ENCODE peak calls at places on chromosomes 16 and 17, in nine cellular contexts. One of them, this sample, is unnamed.
A peak's percentile ranks its signal among the peaks of the same experiment; 100 is the strongest.

GRCh38 chr16:54931041-54931756 is 534 bp downstream of the IRX5 start:
- DNase-seq in OCI-LY7: no peak
- DNase-seq in CD8-positive, alpha-beta T cell: no peak
- DNase-seq in right atrium auricular region: no peak
- DNase-seq in fibroblast of lung: peak; percentile 53
- DNase-seq in brain microvascular endothelial cell: no peak
- DNase-seq in mucosa of descending colon: peak; percentile 21
- DNase-seq in Peyer's patch: no peak
- DNase-seq in neural progenitor cell: peak; percentile 79
- DNase-seq in this sample: no peak

GRCh38 chr17:29158515-29159275 is 21.5 kb downstream of the MYO18A start:
- DNase-seq in OCI-LY7: no peak
- DNase-seq in CD8-positive, alpha-beta T cell: no peak
- DNase-seq in right atrium auricular region: no peak
- DNase-seq in fibroblast of lung: peak; percentile 88
- DNase-seq in brain microvascular endothelial cell: peak; percentile 56
- DNase-seq in mucosa of descending colon: no peak
- DNase-seq in Peyer's patch: no peak
- DNase-seq in neural progenitor cell: no peak
- DNase-seq in this sample: no peak

GRCh38 chr17:58525239-58525638 is 10.8 kb upstream of the MTMR4 start:
- DNase-seq in OCI-LY7: no peak
- DNase-seq in CD8-positive, alpha-beta T cell: no peak
- DNase-seq in right atrium auricular region: peak; percentile 80
- DNase-seq in fibroblast of lung: peak; percentile 90
- DNase-seq in brain microvascular endothelial cell: peak; percentile 70
- DNase-seq in mucosa of descending colon: no peak
- DNase-seq in Peyer's patch: no peak
- DNase-seq in neural progenitor cell: no peak
- DNase-seq in this sample: peak; percentile 76

GRCh38 chr17:80183581-80184422 is 14.0 kb downstream of the CARD14 start:
- DNase-seq in OCI-LY7: no peak
- DNase-seq in CD8-positive, alpha-beta T cell: no peak
- DNase-seq in right atrium auricular region: no peak
- DNase-seq in fibroblast of lung: no peak
- DNase-seq in brain microvascular endothelial cell: no peak
- DNase-seq in mucosa of descending colon: no peak
- DNase-seq in Peyer's patch: no peak
- DNase-seq in neural progenitor cell: no peak
- DNase-seq in this sample: no peak

GRCh38 chr16:19410435-19411153 is 7.1 kb upstream of the TMC5 start:
- DNase-seq in OCI-LY7: no peak
- DNase-seq in CD8-positive, alpha-beta T cell: no peak
- DNase-seq in right atrium auricular region: no peak
- DNase-seq in fibroblast of lung: no peak
- DNase-seq in brain microvascular endothelial cell: no peak
- DNase-seq in mucosa of descending colon: peak; percentile 72
- DNase-seq in Peyer's patch: peak; percentile 85
- DNase-seq in neural progenitor cell: peak; percentile 82
- DNase-seq in this sample: no peak

GRCh38 chr16:73197598-73197997 is 149.7 kb upstream of the ZFHX3 start:
- DNase-seq in OCI-LY7: no peak
- DNase-seq in CD8-positive, alpha-beta T cell: no peak
- DNase-seq in right atrium auricular region: no peak
- DNase-seq in fibroblast of lung: no peak
- DNase-seq in brain microvascular endothelial cell: no peak
- DNase-seq in mucosa of descending colon: peak; percentile 63
- DNase-seq in Peyer's patch: no peak
- DNase-seq in neural progenitor cell: no peak
- DNase-seq in this sample: no peak

GRCh38 chr16:20938426-20938825 is 37.9 kb downstream of the LYRM1 start:
- DNase-seq in OCI-LY7: no peak
- DNase-seq in CD8-positive, alpha-beta T cell: no peak
- DNase-seq in right atrium auricular region: no peak
- DNase-seq in fibroblast of lung: peak; percentile 53
- DNase-seq in brain microvascular endothelial cell: no peak
- DNase-seq in mucosa of descending colon: no peak
- DNase-seq in Peyer's patch: no peak
- DNase-seq in neural progenitor cell: no peak
- DNase-seq in this sample: no peak

GRCh38 chr17:27158390-27158789 is 135.5 kb upstream of the WSB1 start:
- DNase-seq in OCI-LY7: no peak
- DNase-seq in CD8-positive, alpha-beta T cell: no peak
- DNase-seq in right atrium auricular region: no peak
- DNase-seq in fibroblast of lung: no peak
- DNase-seq in brain microvascular endothelial cell: no peak
- DNase-seq in mucosa of descending colon: no peak
- DNase-seq in Peyer's patch: peak; percentile 18
- DNase-seq in neural progenitor cell: no peak
- DNase-seq in this sample: no peak

GRCh38 chr16:79008869-79009179 is 591.7 kb downstream of the MAF start:
- DNase-seq in OCI-LY7: no peak
- DNase-seq in CD8-positive, alpha-beta T cell: no peak
- DNase-seq in right atrium auricular region: no peak
- DNase-seq in fibroblast of lung: no peak
- DNase-seq in brain microvascular endothelial cell: no peak
- DNase-seq in mucosa of descending colon: no peak
- DNase-seq in Peyer's patch: no peak
- DNase-seq in neural progenitor cell: no peak
- DNase-seq in this sample: no peak

GRCh38 chr16:648071-648785 is 937 bp upstream of the WDR90 start:
- DNase-seq in OCI-LY7: peak; percentile 75
- DNase-seq in CD8-positive, alpha-beta T cell: peak; percentile 37
- DNase-seq in right atrium auricular region: no peak
- DNase-seq in fibroblast of lung: no peak
- DNase-seq in brain microvascular endothelial cell: no peak
- DNase-seq in mucosa of descending colon: peak; percentile 88
- DNase-seq in Peyer's patch: peak; percentile 93
- DNase-seq in neural progenitor cell: peak; percentile 62
- DNase-seq in this sample: no peak

GRCh38 chr17:81345211-81346089 is 49.8 kb upstream of the BAHCC1 start:
- DNase-seq in OCI-LY7: peak; percentile 72
- DNase-seq in CD8-positive, alpha-beta T cell: peak; percentile 41
- DNase-seq in right atrium auricular region: peak; percentile 91
- DNase-seq in fibroblast of lung: peak; percentile 89
- DNase-seq in brain microvascular endothelial cell: peak; percentile 78
- DNase-seq in mucosa of descending colon: peak; percentile 77
- DNase-seq in Peyer's patch: peak; percentile 94
- DNase-seq in neural progenitor cell: peak; percentile 92
- DNase-seq in this sample: no peak

GRCh38 chr17:51508048-51508447 is 247.7 kb downstream of the UTP18 start:
- DNase-seq in OCI-LY7: no peak
- DNase-seq in CD8-positive, alpha-beta T cell: no peak
- DNase-seq in right atrium auricular region: no peak
- DNase-seq in fibroblast of lung: no peak
- DNase-seq in brain microvascular endothelial cell: no peak
- DNase-seq in mucosa of descending colon: no peak
- DNase-seq in Peyer's patch: no peak
- DNase-seq in neural progenitor cell: no peak
- DNase-seq in this sample: no peak

GRCh38 chr16:7843196-7843595 is 510.6 kb downstream of the RBFOX1 start:
- DNase-seq in OCI-LY7: no peak
- DNase-seq in CD8-positive, alpha-beta T cell: no peak
- DNase-seq in right atrium auricular region: no peak
- DNase-seq in fibroblast of lung: no peak
- DNase-seq in brain microvascular endothelial cell: no peak
- DNase-seq in mucosa of descending colon: no peak
- DNase-seq in Peyer's patch: no peak
- DNase-seq in neural progenitor cell: no peak
- DNase-seq in this sample: no peak

GRCh38 chr16:57258910-57259475 is 13.9 kb downstream of the ARL2BP start:
- DNase-seq in OCI-LY7: no peak
- DNase-seq in CD8-positive, alpha-beta T cell: no peak
- DNase-seq in right atrium auricular region: no peak
- DNase-seq in fibroblast of lung: no peak
- DNase-seq in brain microvascular endothelial cell: no peak
- DNase-seq in mucosa of descending colon: no peak
- DNase-seq in Peyer's patch: no peak
- DNase-seq in neural progenitor cell: no peak
- DNase-seq in this sample: no peak

GRCh38 chr16:27860091-27860490 is 203.4 kb downstream of the GSG1L start:
- DNase-seq in OCI-LY7: no peak
- DNase-seq in CD8-positive, alpha-beta T cell: no peak
- DNase-seq in right atrium auricular region: no peak
- DNase-seq in fibroblast of lung: no peak
- DNase-seq in brain microvascular endothelial cell: no peak
- DNase-seq in mucosa of descending colon: no peak
- DNase-seq in Peyer's patch: no peak
- DNase-seq in neural progenitor cell: no peak
- DNase-seq in this sample: no peak

GRCh38 chr17:49646391-49647255 is 31.3 kb downstream of the SPOP start:
- DNase-seq in OCI-LY7: no peak
- DNase-seq in CD8-positive, alpha-beta T cell: no peak
- DNase-seq in right atrium auricular region: no peak
- DNase-seq in fibroblast of lung: peak; percentile 92
- DNase-seq in brain microvascular endothelial cell: peak; percentile 83
- DNase-seq in mucosa of descending colon: no peak
- DNase-seq in Peyer's patch: no peak
- DNase-seq in neural progenitor cell: no peak
- DNase-seq in this sample: peak; percentile 26

GRCh38 chr17:75636381-75637142 is 3.3 kb downstream of the SMIM5 start:
- DNase-seq in OCI-LY7: no peak
- DNase-seq in CD8-positive, alpha-beta T cell: no peak
- DNase-seq in right atrium auricular region: no peak
- DNase-seq in fibroblast of lung: no peak
- DNase-seq in brain microvascular endothelial cell: no peak
- DNase-seq in mucosa of descending colon: peak; percentile 9
- DNase-seq in Peyer's patch: no peak
- DNase-seq in neural progenitor cell: peak; percentile 15
- DNase-seq in this sample: no peak

GRCh38 chr17:45222273-45222993 is 748 bp downstream of the FMNL1 start:
- DNase-seq in OCI-LY7: peak; percentile 62
- DNase-seq in CD8-positive, alpha-beta T cell: peak; percentile 73
- DNase-seq in right atrium auricular region: no peak
- DNase-seq in fibroblast of lung: no peak
- DNase-seq in brain microvascular endothelial cell: no peak
- DNase-seq in mucosa of descending colon: no peak
- DNase-seq in Peyer's patch: no peak
- DNase-seq in neural progenitor cell: peak; percentile 30
- DNase-seq in this sample: no peak
- H3K4me3 ChIP-seq in OCI-LY7: peak overlapping the region; percentile 96
- H3K4me3 ChIP-seq in CD8-positive, alpha-beta T cell: peak overlapping the region; percentile 84
- H3K4me3 ChIP-seq in right atrium auricular region: peak overlapping the region; percentile 64
- H3K4me3 ChIP-seq in fibroblast of lung: peak overlapping the region; percentile 55
- H3K4me3 ChIP-seq in brain microvascular endothelial cell: peak overlapping the region; percentile 44
- H3K4me3 ChIP-seq in mucosa of descending colon: peak overlapping the region; percentile 48
- H3K4me3 ChIP-seq in Peyer's patch: peak overlapping the region; percentile 71
- H3K4me3 ChIP-seq in neural progenitor cell: peak overlapping the region; percentile 78
- H3K4me3 ChIP-seq in this sample: peak overlapping the region; percentile 20

DNA sequence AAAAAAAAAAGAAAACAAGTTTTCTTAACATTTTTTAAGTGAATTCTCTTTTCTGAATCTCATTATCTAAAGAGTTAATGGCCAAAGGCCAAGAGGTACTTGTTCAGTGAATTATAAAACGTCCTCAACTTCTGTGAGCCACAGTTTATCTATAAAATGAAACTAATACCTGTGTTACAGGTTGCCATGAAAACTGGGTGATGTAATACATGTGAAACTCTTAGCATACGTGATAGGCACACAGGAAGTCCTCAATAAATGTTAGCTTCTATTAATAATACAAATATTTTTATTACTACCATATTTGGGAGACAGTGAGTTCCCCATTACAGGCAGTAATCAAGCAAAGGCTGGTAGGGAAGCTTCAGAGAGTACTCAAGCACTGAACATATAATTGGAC is 13.5 kb upstream of the INPP5K start:
- DNase-seq in OCI-LY7: peak; percentile 23
- DNase-seq in CD8-positive, alpha-beta T cell: no peak
- DNase-seq in right atrium auricular region: no peak
- DNase-seq in fibroblast of lung: no peak
- DNase-seq in brain microvascular endothelial cell: no peak
- DNase-seq in mucosa of descending colon: no peak
- DNase-seq in Peyer's patch: no peak
- DNase-seq in neural progenitor cell: no peak
- DNase-seq in this sample: no peak
- TF ChIP-seq CTCF in OCI-LY7: no peak
- TF ChIP-seq CTCF in CD8-positive, alpha-beta T cell: no peak
- TF ChIP-seq CTCF in right atrium auricular region: no peak
- TF ChIP-seq CTCF in fibroblast of lung: no peak
- TF ChIP-seq CTCF in brain microvascular endothelial cell: no peak
- TF ChIP-seq CTCF in mucosa of descending colon: no peak
- TF ChIP-seq CTCF in Peyer's patch: no peak
- TF ChIP-seq CTCF in neural progenitor cell: no peak
- TF ChIP-seq CTCF in this sample: no peak

DNA sequence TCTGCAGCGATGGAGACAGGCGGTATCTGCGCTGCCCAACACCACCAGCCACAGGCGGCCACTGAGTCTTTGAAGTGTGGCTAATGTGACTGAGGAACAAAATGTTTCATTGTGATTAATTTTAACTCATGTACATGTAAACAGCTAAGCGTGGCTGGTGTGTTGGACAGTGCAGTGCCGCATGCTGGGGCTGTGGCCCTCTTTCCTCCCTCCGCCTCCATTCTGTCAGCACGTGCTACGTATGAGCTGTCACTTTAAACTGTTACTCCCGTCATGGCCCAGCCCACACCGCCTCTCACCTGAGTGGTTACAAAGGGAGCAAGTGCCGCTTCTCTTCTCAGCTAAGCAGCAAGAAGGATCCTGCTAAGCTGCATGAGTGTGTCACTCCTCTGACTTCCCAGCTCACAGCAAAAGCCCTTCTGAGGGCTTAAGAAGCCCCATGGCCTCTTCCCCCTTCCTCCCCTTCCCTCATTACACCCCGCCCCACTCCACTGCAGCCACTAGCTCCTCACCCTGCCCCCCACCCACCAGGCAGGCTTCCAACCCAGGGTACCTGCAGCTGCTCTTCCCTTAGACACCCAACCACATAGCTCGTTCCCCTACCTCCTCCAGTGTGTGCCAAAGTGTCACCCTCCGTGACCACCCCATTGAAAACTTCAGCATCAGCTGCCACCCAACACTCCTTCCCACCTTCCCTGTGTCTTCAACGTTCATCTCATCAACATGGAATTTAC is 15.0 kb downstream of the HASPIN start:
- DNase-seq in OCI-LY7: peak; percentile 49
- DNase-seq in CD8-positive, alpha-beta T cell: peak; percentile 75
- DNase-seq in right atrium auricular region: no peak
- DNase-seq in fibroblast of lung: peak; percentile 37
- DNase-seq in brain microvascular endothelial cell: no peak
- DNase-seq in mucosa of descending colon: peak; percentile 72
- DNase-seq in Peyer's patch: peak; percentile 73
- DNase-seq in neural progenitor cell: peak; percentile 50
- DNase-seq in this sample: no peak
- H3K4me3 ChIP-seq in OCI-LY7: no peak overlapping the region
- H3K4me3 ChIP-seq in CD8-positive, alpha-beta T cell: no peak overlapping the region
- H3K4me3 ChIP-seq in right atrium auricular region: peak overlapping the region; percentile 10
- H3K4me3 ChIP-seq in fibroblast of lung: no peak overlapping the region
- H3K4me3 ChIP-seq in brain microvascular endothelial cell: no peak overlapping the region
- H3K4me3 ChIP-seq in mucosa of descending colon: no peak overlapping the region
- H3K4me3 ChIP-seq in Peyer's patch: no peak overlapping the region
- H3K4me3 ChIP-seq in neural progenitor cell: peak overlapping the region; percentile 37
- H3K4me3 ChIP-seq in this sample: no peak overlapping the region

DNA sequence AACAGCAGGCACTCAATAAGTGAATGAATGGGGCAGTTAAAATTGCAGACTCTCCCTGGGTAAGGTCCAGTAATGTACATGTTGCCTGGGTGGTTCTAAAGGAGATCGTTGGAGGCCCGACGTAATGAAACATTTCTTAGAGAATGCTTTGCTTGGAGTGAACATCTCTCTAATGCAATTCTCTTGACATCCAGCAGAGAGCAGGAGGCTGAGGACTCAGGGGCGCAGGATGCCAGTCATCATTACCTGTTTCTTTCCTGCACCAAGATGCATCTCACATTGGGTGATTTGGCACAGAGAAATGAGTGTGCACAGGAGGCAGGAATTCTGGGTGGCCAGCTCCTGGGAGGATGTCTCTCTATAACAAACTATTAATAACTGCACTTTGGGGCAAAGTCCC is 130.3 kb upstream of the RBBP6 start:
- DNase-seq in OCI-LY7: peak; percentile 10
- DNase-seq in CD8-positive, alpha-beta T cell: no peak
- DNase-seq in right atrium auricular region: peak; percentile 11
- DNase-seq in fibroblast of lung: no peak
- DNase-seq in brain microvascular endothelial cell: no peak
- DNase-seq in mucosa of descending colon: no peak
- DNase-seq in Peyer's patch: no peak
- DNase-seq in neural progenitor cell: peak; percentile 42
- DNase-seq in this sample: no peak
- TF ChIP-seq CTCF in OCI-LY7: peak; percentile 57
- TF ChIP-seq CTCF in CD8-positive, alpha-beta T cell: no peak
- TF ChIP-seq CTCF in right atrium auricular region: no peak
- TF ChIP-seq CTCF in fibroblast of lung: no peak
- TF ChIP-seq CTCF in brain microvascular endothelial cell: no peak
- TF ChIP-seq CTCF in mucosa of descending colon: no peak
- TF ChIP-seq CTCF in Peyer's patch: no peak
- TF ChIP-seq CTCF in neural progenitor cell: peak; percentile 48
- TF ChIP-seq CTCF in this sample: no peak

This sample was measured in AG04449.